ENCODE peak calls at places on chromosomes 7 and 10, in ten cellular contexts. A, O, W, R, B, H, G, N, U and L are unnamed samples.

GRCh38 chr10:124239666-124240065 is 146.3 kb upstream of the CHST15 start:
- DNase-seq in A (no peak), O (no peak), W (no peak), R (no peak), B (peak), H (no peak), G (no peak), N (no peak), U (no peak), L (no peak)

GRCh38 chr7:129574487-129574886 is 37.0 kb upstream of the NRF1 start:
- DNase-seq in A (no peak), O (peak), W (no peak), R (peak), B (no peak), H (no peak), G (no peak), N (no peak), U (no peak), L (no peak)

GRCh38 chr10:83957168-83957750 is 182.1 kb upstream of the GHITM start:
- DNase-seq in A (no peak), O (no peak), W (no peak), R (no peak), B (no peak), H (no peak), G (no peak), N (no peak), U (no peak), L (no peak)

GRCh38 chr7:137990251-137990901 is 11.5 kb downstream of the CREB3L2 start:
- DNase-seq in A (no peak), O (peak), W (no peak), R (peak), B (no peak), H (no peak), G (no peak), N (no peak), U (no peak), L (no peak)

GRCh38 chr10:43970747-43971146 is 322.1 kb upstream of the ZNF32 start:
- DNase-seq in A (no peak), O (no peak), W (no peak), R (no peak), B (peak), H (no peak), G (no peak), N (no peak), U (no peak), L (no peak)

GRCh38 chr10:103713676-103714075 is 141.7 kb downstream of the SH3PXD2A start:
- DNase-seq in A (no peak), O (no peak), W (no peak), R (no peak), B (no peak), H (no peak), G (no peak), N (no peak), U (no peak), L (no peak)

GRCh38 chr7:135291809-135292253 is 58.2 kb downstream of the STRA8 start:
- DNase-seq in A (no peak), O (peak), W (peak), R (no peak), B (no peak), H (peak), G (no peak), N (no peak), U (peak), L (no peak)

GRCh38 chr7:40192036-40192435 is 57.2 kb downstream of the SUGCT start:
- DNase-seq in A (no peak), O (peak), W (no peak), R (peak), B (no peak), H (no peak), G (no peak), N (no peak), U (no peak), L (no peak)

GRCh38 chr10:108662975-108663374 is 1260.3 kb downstream of the XPNPEP1 start:
- DNase-seq in A (peak), O (no peak), W (no peak), R (no peak), B (no peak), H (no peak), G (no peak), N (no peak), U (no peak), L (no peak)

GRCh38 chr10:98257961-98258360 is 10.0 kb downstream of the LOXL4 start:
- DNase-seq in A (no peak), O (no peak), W (no peak), R (no peak), B (no peak), H (no peak), G (no peak), N (no peak), U (no peak), L (no peak)

GRCh38 chr7:867406-868188 is 8.8 kb upstream of the GET4 start:
- DNase-seq in A (no peak), O (peak), W (no peak), R (peak), B (peak), H (peak), G (no peak), N (no peak), U (no peak), L (no peak)

GRCh38 chr10:61974611-61975010 is 73.1 kb downstream of the ARID5B start:
- DNase-seq in A (peak), O (peak), W (peak), R (peak), B (peak), H (no peak), G (no peak), N (no peak), U (no peak), L (peak)

GRCh38 chr7:16223963-16224707 is 197.2 kb downstream of the CRPPA start:
- DNase-seq in A (no peak), O (no peak), W (no peak), R (no peak), B (no peak), H (no peak), G (peak), N (peak), U (no peak), L (no peak)

GRCh38 chr10:16854623-16855022 is 37.4 kb upstream of the RSU1 start:
- DNase-seq in A (no peak), O (peak), W (no peak), R (no peak), B (no peak), H (no peak), G (no peak), N (no peak), U (peak), L (no peak)

GRCh38 chr10:80260295-80261243 is 28.9 kb downstream of the MAT1A start:
- DNase-seq in A (peak), O (peak), W (no peak), R (no peak), B (no peak), H (no peak), G (peak), N (no peak), U (peak), L (no peak)

GRCh38 chr7:542935-543789 is 23.5 kb upstream of the PDGFA start:
- DNase-seq in A (no peak), O (peak), W (no peak), R (peak), B (peak), H (peak), G (no peak), N (no peak), U (peak), L (no peak)

GRCh38 chr7:155975490-155975889 is 163.2 kb upstream of the SHH start:
- DNase-seq in A (no peak), O (no peak), W (no peak), R (no peak), B (peak), H (no peak), G (no peak), N (no peak), U (no peak), L (no peak)

GRCh38 chr10:57145548-57145947 is 784.5 kb upstream of the ZWINT start:
- DNase-seq in A (no peak), O (no peak), W (no peak), R (no peak), B (no peak), H (no peak), G (no peak), N (no peak), U (no peak), L (no peak)

GRCh38 chr10:93968452-93969044 is 25.2 kb upstream of the PLCE1 start:
- DNase-seq in A (no peak), O (peak), W (peak), R (no peak), B (no peak), H (no peak), G (no peak), N (no peak), U (no peak), L (no peak)

GRCh38 chr10:75450062-75450429 is 18.6 kb downstream of the LRMDA start:
- DNase-seq in A (peak), O (no peak), W (no peak), R (no peak), B (no peak), H (no peak), G (no peak), N (no peak), U (no peak), L (no peak)

GRCh38 chr7:36171503-36171902 is 18.4 kb downstream of the EEPD1 start:
- DNase-seq in A (no peak), O (no peak), W (no peak), R (no peak), B (no peak), H (no peak), G (no peak), N (no peak), U (no peak), L (no peak)

GRCh38 chr10:104331208-104331838 is 6.9 kb downstream of the ITPRIP start:
- DNase-seq in A (no peak), O (peak), W (peak), R (no peak), B (no peak), H (no peak), G (no peak), N (no peak), U (no peak), L (no peak)

GRCh38 chr7:152664636-152665035 is 11.3 kb downstream of the XRCC2 start:
- DNase-seq in A (peak), O (no peak), W (no peak), R (no peak), B (no peak), H (no peak), G (no peak), N (no peak), U (no peak), L (no peak)